ENCODE peak calls at places on chromosome 14, in six cellular contexts. N is stomach, A is nephron progenitor cell, E is cardiac fibroblast, J is mammary epithelial cell, X is AG10803. T is an unnamed sample.
A peak's percentile ranks its signal among the peaks of the same experiment; 100 is the strongest.

GRCh38 chr14:64682173-64682710 is 22.0 kb upstream of the PLEKHG3 start:
- DNase-seq in N (peak; percentile 81), A (no peak), E (peak; percentile 93), J (peak; percentile 87), X (peak; percentile 84), T (peak; percentile 90)

GRCh38 chr14:61174395-61175386 is 106.4 kb downstream of the TMEM30B start:
- DNase-seq in N (no peak), A (no peak), E (peak; percentile 56), J (peak; percentile 54), X (peak; percentile 58), T (peak; percentile 69)

GRCh38 chr14:25904446-25904845 is 693.4 kb downstream of the NOVA1 start:
- DNase-seq in N (no peak), A (no peak), E (peak; percentile 1), J (no peak), X (no peak), T (no peak)

GRCh38 chr14:94018308-94018707 is 7.8 kb upstream of the OTUB2 start:
- DNase-seq in N (no peak), A (no peak), E (no peak), J (no peak), X (no peak), T (no peak)

GRCh38 chr14:22044193-22044592 is 370.6 kb upstream of the OR4E1 start:
- DNase-seq in N (no peak), A (no peak), E (no peak), J (no peak), X (no peak), T (no peak)

GRCh38 chr14:20477211-20477876 is 8.1 kb downstream of the PNP start:
- DNase-seq in N (peak; percentile 73), A (no peak), E (peak; percentile 89), J (peak; percentile 44), X (no peak), T (no peak)

GRCh38 chr14:52021971-52022600 is 32.7 kb downstream of the RTRAF start:
- DNase-seq in N (no peak), A (no peak), E (no peak), J (peak; percentile 31), X (no peak), T (no peak)

GRCh38 chr14:101369194-101369915 is 191.9 kb upstream of the DIO3 start:
- DNase-seq in N (no peak), A (no peak), E (no peak), J (no peak), X (no peak), T (no peak)

GRCh38 chr14:71286126-71286525 is 378.9 kb downstream of the PCNX1 start:
- DNase-seq in N (no peak), A (no peak), E (no peak), J (no peak), X (no peak), T (no peak)

GRCh38 chr14:66758031-66758613 is 250.2 kb downstream of the GPHN start:
- DNase-seq in N (no peak), A (no peak), E (no peak), J (no peak), X (no peak), T (no peak)
- TF ChIP-seq CTCF in N (no peak), A (no peak), E (no peak), J (no peak), X (no peak), T (no peak)

GRCh38 chr14:97578982-97579381 is 781.8 kb downstream of the VRK1 start:
- DNase-seq in N (no peak), A (no peak), E (no peak), J (no peak), X (no peak), T (no peak)

GRCh38 chr14:97580923-97581495 is 783.8 kb downstream of the VRK1 start:
- DNase-seq in N (no peak), A (peak; percentile 49), E (no peak), J (no peak), X (no peak), T (peak; percentile 27)

GRCh38 chr14:97584528-97584927 is 787.3 kb downstream of the VRK1 start:
- DNase-seq in N (no peak), A (no peak), E (no peak), J (no peak), X (no peak), T (peak; percentile 15)
- TF ChIP-seq CTCF in N (no peak), A (no peak), E (no peak), J (no peak), X (no peak), T (peak; percentile 13)

GRCh38 chr14:36028218-36028617 is 148.3 kb downstream of the PTCSC3 start:
- DNase-seq in N (no peak), A (no peak), E (no peak), J (peak; percentile 1), X (no peak), T (peak; percentile 25)
- TF ChIP-seq CTCF in N (no peak), A (no peak), E (no peak), J (peak; percentile 15), X (no peak), T (no peak)

GRCh38 chr14:58390830-58391229 is 4.9 kb upstream of the TOMM20L start:
- DNase-seq in N (no peak), A (no peak), E (no peak), J (no peak), X (no peak), T (no peak)

GRCh38 chr14:58398895-58399294 is 3.2 kb downstream of the TOMM20L start:
- DNase-seq in N (no peak), A (no peak), E (no peak), J (no peak), X (no peak), T (no peak)

GRCh38 chr14:58398495-58398894 is 2.8 kb downstream of the TOMM20L start:
- DNase-seq in N (no peak), A (no peak), E (no peak), J (no peak), X (no peak), T (no peak)

GRCh38 chr14:58395565-58395814 is 240 bp upstream of the TOMM20L start:
- DNase-seq in N (no peak), A (no peak), E (no peak), J (no peak), X (no peak), T (no peak)

GRCh38 chr14:58395815-58396626 is at the start of gene TOMM20L:
- DNase-seq in N (peak; percentile 79), A (peak; percentile 81), E (peak; percentile 71), J (peak; percentile 47), X (peak; percentile 50), T (peak; percentile 45)
- TF ChIP-seq CTCF in N (peak; percentile 89), A (peak; percentile 67), E (peak; percentile 25), J (peak; percentile 50), X (no peak), T (peak; percentile 68)

GRCh38 chr14:55938249-55938791 is 179.9 kb upstream of the PELI2 start:
- DNase-seq in N (peak; percentile 58), A (no peak), E (peak; percentile 50), J (peak; percentile 75), X (peak; percentile 63), T (peak; percentile 89)

GRCh38 chr14:55942101-55942645 is 176.0 kb upstream of the PELI2 start:
- DNase-seq in N (peak; percentile 39), A (no peak), E (no peak), J (no peak), X (no peak), T (no peak)

GRCh38 chr14:55948399-55948798 is 169.8 kb upstream of the PELI2 start:
- DNase-seq in N (no peak), A (no peak), E (no peak), J (no peak), X (no peak), T (no peak)

GRCh38 chr14:55944757-55945156 is 173.5 kb upstream of the PELI2 start:
- DNase-seq in N (no peak), A (no peak), E (no peak), J (no peak), X (no peak), T (no peak)

GRCh38 chr14:55942826-55943225 is 175.4 kb upstream of the PELI2 start:
- DNase-seq in N (no peak), A (no peak), E (no peak), J (no peak), X (no peak), T (no peak)
- TF ChIP-seq CTCF in N (no peak), A (no peak), E (no peak), J (no peak), X (no peak), T (no peak)

T was measured in MCF 10A.